ENCODE peak calls at places on chromosomes 16 and 17, in ten cellular contexts. D, O, M, Q, U, P, H, X, I and S are unnamed samples.

GRCh38 chr16:61797960-61798359 is 238.3 kb downstream of the CDH8 start:
- DNase-seq in D (no peak), O (no peak), M (no peak), Q (no peak), U (no peak), P (no peak), H (no peak), X (no peak), I (no peak), S (no peak)

GRCh38 chr16:31513126-31513525 is 4.9 kb upstream of the RUSF1 start:
- DNase-seq in D (no peak), O (no peak), M (no peak), Q (no peak), U (no peak), P (no peak), H (peak), X (no peak), I (no peak), S (no peak)

GRCh38 chr16:53129281-53130192 is 74.7 kb downstream of the CHD9 start:
- DNase-seq in D (no peak), O (no peak), M (no peak), Q (peak), U (no peak), P (no peak), H (peak), X (peak), I (no peak), S (no peak)

GRCh38 chr17:50359998-50360461 is 13.0 kb downstream of the MRPL27 start:
- DNase-seq in D (no peak), O (no peak), M (no peak), Q (no peak), U (no peak), P (no peak), H (no peak), X (no peak), I (no peak), S (no peak)

GRCh38 chr17:73939808-73940207 is 263.7 kb upstream of the RPL38 start:
- DNase-seq in D (no peak), O (no peak), M (no peak), Q (no peak), U (no peak), P (no peak), H (no peak), X (no peak), I (no peak), S (no peak)

GRCh38 chr16:65867276-65867990 is 499.1 kb upstream of the CDH5 start:
- DNase-seq in D (no peak), O (no peak), M (no peak), Q (no peak), U (no peak), P (no peak), H (no peak), X (no peak), I (no peak), S (no peak)

GRCh38 chr16:56974549-56975300 is 13.0 kb downstream of the CETP start:
- DNase-seq in D (no peak), O (no peak), M (no peak), Q (no peak), U (no peak), P (no peak), H (no peak), X (no peak), I (no peak), S (no peak)

GRCh38 chr17:74042241-74042640 is 161.2 kb upstream of the RPL38 start:
- DNase-seq in D (no peak), O (no peak), M (no peak), Q (no peak), U (no peak), P (no peak), H (no peak), X (no peak), I (no peak), S (no peak)

GRCh38 chr17:67999291-67999911 is 3.1 kb upstream of the C17orf58 start:
- DNase-seq in D (no peak), O (no peak), M (no peak), Q (no peak), U (no peak), P (no peak), H (peak), X (no peak), I (no peak), S (no peak)

GRCh38 chr17:55344514-55344997 is 77.1 kb downstream of the MMD start:
- DNase-seq in D (no peak), O (no peak), M (no peak), Q (no peak), U (no peak), P (no peak), H (no peak), X (no peak), I (no peak), S (no peak)

GRCh38 chr16:3242709-3243108 is 7.8 kb upstream of the ZNF200 start:
- DNase-seq in D (no peak), O (no peak), M (no peak), Q (no peak), U (no peak), P (no peak), H (no peak), X (no peak), I (no peak), S (no peak)

GRCh38 chr17:29376667-29377268 is 13.4 kb upstream of the TAOK1 start:
- DNase-seq in D (no peak), O (no peak), M (peak), Q (peak), U (no peak), P (peak), H (peak), X (peak), I (no peak), S (peak)

GRCh38 chr16:2039286-2040030 is 8.2 kb downstream of the NTHL1 start:
- DNase-seq in D (peak), O (no peak), M (peak), Q (peak), U (no peak), P (peak), H (peak), X (no peak), I (no peak), S (no peak)

GRCh38 chr17:38885044-38885727 is 15.3 kb downstream of the LASP1 start:
- DNase-seq in D (no peak), O (no peak), M (no peak), Q (no peak), U (no peak), P (no peak), H (no peak), X (no peak), I (no peak), S (no peak)

GRCh38 chr17:47652570-47652969 is 2.9 kb downstream of the KPNB1 start:
- DNase-seq in D (no peak), O (no peak), M (no peak), Q (no peak), U (no peak), P (no peak), H (peak), X (no peak), I (no peak), S (no peak)

GRCh38 chr16:2663553-2664521 is 18.5 kb upstream of the KCTD5 start:
- DNase-seq in D (no peak), O (no peak), M (no peak), Q (no peak), U (no peak), P (no peak), H (peak), X (no peak), I (no peak), S (no peak)

GRCh38 chr17:74542166-74542565 is 3.7 kb downstream of the CD300C start:
- DNase-seq in D (no peak), O (no peak), M (no peak), Q (no peak), U (no peak), P (no peak), H (no peak), X (no peak), I (no peak), S (no peak)

GRCh38 chr17:40910441-40910841 is 25.4 kb upstream of the KRT20 start:
- DNase-seq in D (no peak), O (no peak), M (no peak), Q (no peak), U (peak), P (no peak), H (peak), X (no peak), I (no peak), S (no peak)

GRCh38 chr17:57130708-57131461 is 45.8 kb downstream of the AKAP1 start:
- DNase-seq in D (peak), O (peak), M (peak), Q (peak), U (peak), P (peak), H (peak), X (peak), I (peak), S (peak)

GRCh38 chr16:21265104-21265825 is 12.8 kb downstream of the CRYM start:
- DNase-seq in D (peak), O (no peak), M (peak), Q (no peak), U (no peak), P (peak), H (no peak), X (no peak), I (no peak), S (no peak)

GRCh38 chr17:17366941-17367885 is 64.0 kb downstream of the NT5M start:
- DNase-seq in D (no peak), O (no peak), M (peak), Q (no peak), U (no peak), P (no peak), H (peak), X (no peak), I (no peak), S (no peak)

GRCh38 chr17:46821482-46822387 is 3.2 kb upstream of the WNT3 start:
- DNase-seq in D (no peak), O (no peak), M (no peak), Q (no peak), U (no peak), P (no peak), H (no peak), X (no peak), I (no peak), S (no peak)

GRCh38 chr16:88781140-88782077 is 3.6 kb downstream of the PIEZO1 start:
- DNase-seq in D (peak), O (peak), M (no peak), Q (no peak), U (peak), P (no peak), H (no peak), X (no peak), I (peak), S (no peak)

GRCh38 chr17:39737331-39737760 is 392 bp upstream of the GRB7 start:
- DNase-seq in D (no peak), O (no peak), M (no peak), Q (no peak), U (no peak), P (no peak), H (no peak), X (no peak), I (no peak), S (no peak)

GRCh38 chr17:80456465-80457235 is 19.8 kb downstream of the NPTX1 start:
- DNase-seq in D (peak), O (no peak), M (peak), Q (no peak), U (no peak), P (peak), H (peak), X (no peak), I (no peak), S (no peak)

GRCh38 chr16:71896688-71897368 is 1.5 kb downstream of the IST1 start:
- DNase-seq in D (no peak), O (no peak), M (no peak), Q (no peak), U (no peak), P (no peak), H (no peak), X (peak), I (no peak), S (no peak)

GRCh38 chr17:76240461-76241204 is at the start of gene RNF157:
- DNase-seq in D (peak), O (peak), M (peak), Q (no peak), U (peak), P (peak), H (peak), X (peak), I (peak), S (no peak)

GRCh38 chr17:59399914-59400313 is 68.5 kb downstream of the YPEL2 start:
- DNase-seq in D (peak), O (no peak), M (no peak), Q (no peak), U (no peak), P (no peak), H (no peak), X (no peak), I (no peak), S (no peak)

GRCh38 chr16:11198817-11199216 is 57.2 kb downstream of the SOCS1 start:
- DNase-seq in D (no peak), O (no peak), M (peak), Q (no peak), U (no peak), P (no peak), H (no peak), X (no peak), I (no peak), S (no peak)

GRCh38 chr17:74045608-74046007 is 157.9 kb upstream of the RPL38 start:
- DNase-seq in D (no peak), O (no peak), M (no peak), Q (no peak), U (peak), P (no peak), H (no peak), X (no peak), I (no peak), S (no peak)

GRCh38 chr17:49132699-49133364 is at the start of gene B4GALNT2:
- DNase-seq in D (no peak), O (no peak), M (no peak), Q (no peak), U (no peak), P (no peak), H (no peak), X (peak), I (peak), S (no peak)

GRCh38 chr16:19882186-19882585 is 2.5 kb downstream of the GPRC5B start:
- DNase-seq in D (no peak), O (no peak), M (no peak), Q (no peak), U (no peak), P (no peak), H (no peak), X (no peak), I (no peak), S (no peak)

GRCh38 chr17:60599620-60600489 is at the start of gene PPM1D:
- DNase-seq in D (peak), O (peak), M (peak), Q (peak), U (peak), P (peak), H (peak), X (peak), I (peak), S (peak)

GRCh38 chr16:89742948-89743347 is 21.6 kb downstream of the ZNF276 start:
- DNase-seq in D (no peak), O (no peak), M (no peak), Q (no peak), U (peak), P (no peak), H (no peak), X (no peak), I (no peak), S (no peak)

GRCh38 chr16:82657239-82657638 is 30.5 kb downstream of the CDH13 start:
- DNase-seq in D (no peak), O (no peak), M (no peak), Q (no peak), U (no peak), P (no peak), H (peak), X (no peak), I (no peak), S (no peak)

GRCh38 chr17:62865586-62865985 is 57.5 kb upstream of the MARCHF10 start:
- DNase-seq in D (no peak), O (no peak), M (no peak), Q (no peak), U (no peak), P (no peak), H (no peak), X (no peak), I (no peak), S (no peak)

GRCh38 chr16:79169239-79169638 is 431.3 kb downstream of the MAF start:
- DNase-seq in D (no peak), O (no peak), M (no peak), Q (no peak), U (no peak), P (no peak), H (peak), X (no peak), I (no peak), S (no peak)
- TF ChIP-seq CTCF in D (no peak), O (no peak), M (no peak), Q (no peak), U (no peak), P (no peak), H (no peak), X (no peak), I (no peak), S (no peak)

DNA sequence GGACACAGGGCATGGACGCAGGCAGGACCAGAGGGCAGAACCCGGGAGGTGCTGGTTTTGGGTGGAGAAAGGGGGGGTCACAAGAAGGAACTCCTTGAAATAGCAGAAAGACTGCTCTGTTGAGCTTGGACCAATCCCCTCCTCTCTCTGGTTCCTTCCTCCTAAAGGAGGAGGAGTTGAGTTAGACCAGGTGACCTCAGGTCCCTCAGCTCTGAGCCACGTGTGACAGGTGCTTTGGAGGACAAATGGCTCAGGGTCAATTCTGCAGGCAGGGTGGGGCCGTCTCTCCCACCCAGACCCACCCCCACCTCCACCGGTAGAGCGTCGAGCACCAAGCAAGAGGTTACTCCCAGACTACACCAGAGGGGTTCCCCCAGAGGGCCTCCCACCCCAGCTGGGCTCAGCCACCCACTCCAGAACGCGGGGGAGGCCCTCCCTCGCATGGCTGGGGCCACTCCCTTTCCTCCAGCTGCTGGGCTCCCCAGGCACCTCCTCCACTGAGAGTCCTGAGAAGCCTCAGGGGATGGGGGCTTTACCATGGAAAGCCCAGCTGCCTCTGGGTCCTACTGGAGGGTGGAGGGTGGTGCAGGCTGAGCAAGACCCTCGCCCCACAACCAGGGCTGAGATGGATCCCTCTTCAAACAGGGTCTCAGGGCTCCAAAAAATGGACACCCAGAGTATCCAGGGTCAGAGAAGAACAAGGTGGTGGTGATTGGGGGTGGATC is 7.7 kb downstream of the MYO1C start:
- DNase-seq in D (peak), O (peak), M (peak), Q (no peak), U (peak), P (peak), H (no peak), X (peak), I (no peak), S (no peak)
- TF ChIP-seq CTCF in D (no peak), O (no peak), M (no peak), Q (peak), U (no peak), P (no peak), H (no peak), X (peak), I (no peak), S (no peak)

DNA sequence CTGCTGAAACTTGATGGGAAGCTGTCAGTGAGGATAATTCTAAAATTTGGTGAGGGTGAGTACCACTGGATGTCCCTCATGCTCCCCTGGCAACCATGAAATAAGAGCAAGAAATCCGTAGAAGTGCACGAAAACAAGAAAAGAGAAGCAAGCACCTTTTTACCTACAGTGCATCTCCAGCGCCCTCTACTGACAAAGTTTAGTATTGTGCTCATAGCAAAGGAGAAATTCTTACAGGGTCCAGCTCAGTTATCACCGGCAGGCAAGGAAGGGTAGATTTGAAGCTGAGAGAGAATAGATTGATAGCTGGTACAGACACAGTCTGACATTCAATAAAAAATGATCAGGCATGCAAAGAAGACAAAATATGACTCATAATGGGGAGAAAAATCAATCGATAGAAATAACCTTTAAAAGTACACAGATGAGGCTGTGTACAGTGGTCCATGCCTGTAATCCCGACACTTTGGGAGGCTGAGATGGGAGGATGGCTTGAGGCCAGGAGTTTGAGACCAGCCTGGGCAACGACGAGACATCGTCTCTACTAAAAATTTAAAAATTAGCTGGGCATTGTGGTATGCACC is 28.3 kb upstream of the TEX2 start:
- DNase-seq in D (no peak), O (no peak), M (no peak), Q (no peak), U (peak), P (no peak), H (peak), X (no peak), I (no peak), S (no peak)
- TF ChIP-seq CTCF in D (no peak), O (peak), M (peak), Q (peak), U (peak), P (peak), H (peak), X (peak), I (no peak), S (peak)

DNA sequence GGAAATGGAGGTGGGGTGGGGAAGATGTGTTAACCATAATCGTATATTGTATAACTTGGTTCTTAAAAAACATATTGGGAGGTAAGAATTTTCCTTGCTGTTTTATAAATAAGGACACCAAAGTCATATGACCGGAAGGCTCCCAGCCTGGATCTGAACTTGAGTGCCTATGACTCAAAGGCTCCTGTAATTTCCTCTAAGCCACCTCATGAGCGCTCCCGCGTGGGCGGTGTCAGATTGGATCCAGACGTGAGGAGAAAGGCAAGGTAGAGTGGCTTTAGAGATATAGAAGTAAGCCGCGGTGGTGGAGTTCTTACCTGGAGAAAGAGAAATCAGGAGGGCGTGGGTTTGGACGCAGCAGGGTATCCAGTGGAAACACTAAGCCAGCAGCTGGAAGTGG is 196.2 kb upstream of the NLRP1 start:
- DNase-seq in D (no peak), O (no peak), M (no peak), Q (no peak), U (no peak), P (no peak), H (peak), X (no peak), I (no peak), S (peak)
- TF ChIP-seq CTCF in D (no peak), O (no peak), M (no peak), Q (no peak), U (no peak), P (no peak), H (no peak), X (no peak), I (no peak), S (peak)

DNA sequence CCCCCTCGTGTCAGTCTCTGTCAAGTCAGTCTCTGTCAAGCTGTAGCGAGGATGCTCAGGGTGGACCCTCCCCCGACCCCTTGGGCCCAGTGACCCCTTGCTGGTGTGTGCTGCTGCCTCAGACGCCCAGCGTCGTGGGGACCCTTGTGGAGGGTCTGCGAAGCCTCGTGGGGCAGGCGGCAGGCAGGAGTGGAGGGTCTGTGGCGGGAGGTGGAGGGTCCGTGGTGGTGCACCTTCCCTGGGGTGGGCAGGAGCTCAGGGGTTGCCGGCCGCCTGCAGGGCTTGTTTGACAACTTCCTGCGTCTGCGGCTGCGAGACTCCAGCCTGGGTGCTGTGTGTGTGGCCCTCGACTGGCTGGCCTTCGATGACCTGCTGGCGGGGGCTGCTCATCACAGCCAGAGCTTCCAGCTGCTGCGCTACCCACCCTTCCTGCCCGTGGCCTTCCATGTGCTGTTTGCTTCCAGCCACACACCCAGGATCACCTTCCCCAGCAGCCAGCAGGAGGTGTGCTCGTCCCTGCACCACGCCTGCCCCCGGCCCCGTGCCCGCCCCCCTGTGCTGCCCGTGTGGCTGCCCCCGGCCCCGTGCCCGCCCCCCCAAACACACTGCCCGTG is 5.6 kb downstream of the GNG13 start:
- DNase-seq in D (no peak), O (no peak), M (no peak), Q (no peak), U (no peak), P (no peak), H (no peak), X (no peak), I (no peak), S (no peak)
- TF ChIP-seq CTCF in D (no peak), O (no peak), M (no peak), Q (no peak), U (no peak), P (no peak), H (no peak), X (no peak), I (no peak), S (no peak)